ENCODE peak calls at places on chromosomes 4 and X, in five cellular contexts. J is HTR-8/SVneo, O is mesendoderm, W is T follicular helper cell, D is heart left ventricle. I is an unnamed sample.

GRCh38 chr4:184845367-184846011 is 19.7 kb upstream of the ACSL1 start:
- DNase-seq in W (no peak), J (peak), O (no peak), D (no peak), I (no peak)

GRCh38 chrX:39440734-39441305 is 639.6 kb downstream of the MID1IP1 start:
- DNase-seq in W (no peak), J (no peak), D (no peak), O (peak), I (peak)

GRCh38 chr4:139242511-139243051 is 37.4 kb downstream of the MGARP start:
- DNase-seq in W (no peak), J (peak), D (no peak), O (no peak), I (no peak)

GRCh38 chr4:120525106-120525505 is 397.4 kb downstream of the PRDM5 start:
- DNase-seq in W (no peak), J (no peak), D (no peak), O (no peak), I (no peak)

GRCh38 chrX:14920196-14920595 is 47.0 kb downstream of the MOSPD2 start:
- DNase-seq in D (no peak), O (no peak), J (no peak), W (no peak), I (no peak)

GRCh38 chr4:55435136-55435535 is 39.4 kb downstream of the TMEM165 start:
- DNase-seq in W (no peak), O (peak), D (no peak), J (no peak), I (no peak)

GRCh38 chr4:95531141-95531540 is 17.6 kb downstream of the UNC5C start:
- DNase-seq in J (no peak), D (no peak), O (no peak), W (no peak), I (no peak)

GRCh38 chr4:82718067-82718935 is 80.3 kb downstream of the SCD5 start:
- DNase-seq in W (no peak), D (peak), J (no peak), O (no peak), I (peak)

GRCh38 chrX:29535212-29536162 is 679.9 kb upstream of the MAGEB2 start:
- DNase-seq in O (peak), D (no peak), J (peak), W (no peak), I (no peak)

GRCh38 chrX:65697915-65698796 is 30.7 kb downstream of the MSN start:
- DNase-seq in D (peak), J (no peak), O (peak), W (peak), I (no peak)

GRCh38 chr4:2761035-2761923 is 5.1 kb upstream of the TNIP2 start:
- DNase-seq in W (no peak), D (no peak), O (peak), J (no peak), I (peak)

GRCh38 chr4:3760346-3760745 is 5.8 kb upstream of the ADRA2C start:
- DNase-seq in W (no peak), J (no peak), D (no peak), O (no peak), I (no peak)

GRCh38 chrX:65677954-65678469 is 10.6 kb downstream of the MSN start:
- DNase-seq in D (no peak), J (no peak), W (no peak), O (no peak), I (peak)

GRCh38 chrX:69555396-69556023 is 51.4 kb downstream of the NALF2 start:
- DNase-seq in J (no peak), W (no peak), O (peak), D (peak), I (no peak)

GRCh38 chr4:94757192-94758140 is at the start of gene BMPR1B:
- DNase-seq in O (peak), W (no peak), J (peak), D (no peak), I (no peak)

GRCh38 chr4:186472948-186473347 is 82.4 kb downstream of the MTNR1A start:
- DNase-seq in O (peak), W (no peak), D (no peak), J (peak), I (no peak)

GRCh38 chrX:15564981-15565579 is 35.7 kb downstream of the ACE2 start:
- DNase-seq in W (no peak), J (peak), D (peak), O (peak), I (peak)

GRCh38 chrX:1103360-1103759 is 109.1 kb downstream of the CRLF2 start:
- DNase-seq in O (no peak), D (no peak), J (no peak), W (no peak), I (no peak)

GRCh38 chrX:18885317-18886004 is 98.5 kb downstream of the PHKA2 start:
- DNase-seq in J (no peak), O (peak), D (no peak), W (no peak), I (peak)

GRCh38 chr4:121353213-121353612 is 27.6 kb downstream of the QRFPR start:
- DNase-seq in D (no peak), J (no peak), W (no peak), O (no peak), I (no peak)

GRCh38 chr4:122003335-122003734 is 51.5 kb upstream of the TRPC3 start:
- DNase-seq in W (no peak), J (no peak), D (no peak), O (peak), I (no peak)

GRCh38 chr4:7433376-7434140 is 1.2 kb downstream of the PSAPL1 start:
- DNase-seq in D (no peak), J (no peak), O (no peak), W (no peak), I (no peak)

GRCh38 chr4:3221996-3222395 is 27.0 kb upstream of the MSANTD1 start:
- DNase-seq in J (no peak), D (no peak), W (no peak), O (no peak), I (no peak)

GRCh38 chrX:154349359-154349935 is 25.0 kb downstream of the FLNA start:
- DNase-seq in D (peak), J (no peak), W (no peak), O (no peak), I (peak)

GRCh38 chr4:7581477-7581876 is 146.7 kb upstream of the PSAPL1 start:
- DNase-seq in O (peak), D (no peak), J (peak), W (no peak), I (no peak)

GRCh38 chr4:144787365-144788263 is 141.7 kb downstream of the HHIP start:
- DNase-seq in O (peak), W (no peak), D (no peak), J (peak), I (no peak)

GRCh38 chr4:157221426-157221894 is 932 bp downstream of the GRIA2 start:
- DNase-seq in J (no peak), O (peak), D (no peak), W (no peak), I (no peak)

GRCh38 chrX:125005863-125006262 is 313.8 kb upstream of the TEX13C start:
- DNase-seq in O (no peak), D (no peak), J (no peak), W (no peak), I (peak)

GRCh38 chr4:55827582-55827981 is 8.0 kb downstream of the EXOC1L start:
- DNase-seq in J (no peak), D (no peak), W (no peak), O (no peak), I (no peak)

GRCh38 chrX:22652596-22652995 is 347.2 kb upstream of the DDX53 start:
- DNase-seq in J (peak), O (peak), W (no peak), D (no peak), I (no peak)

GRCh38 chrX:112056886-112057285 is 25.7 kb downstream of the TRPC5 start:
- DNase-seq in W (no peak), D (no peak), J (no peak), O (no peak), I (no peak)

GRCh38 chr4:158051401-158052235 is 121.2 kb downstream of the GASK1B start:
- DNase-seq in D (peak), J (peak), O (no peak), W (no peak), I (peak)

GRCh38 chrX:119488749-119489148 is 20.5 kb downstream of the SLC25A5 start:
- DNase-seq in O (peak), D (peak), W (peak), J (peak), I (peak)

GRCh38 chr4:128635141-128635911 is 174.2 kb upstream of the JADE1 start:
- DNase-seq in W (no peak), J (no peak), D (peak), O (peak), I (no peak)

GRCh38 chr4:15855804-15856475 is 77.8 kb downstream of the CD38 start:
- DNase-seq in O (no peak), D (peak), J (no peak), W (no peak), I (peak)

GRCh38 chrX:110163488-110163887 is 154.4 kb downstream of the AMMECR1 start:
- DNase-seq in O (no peak), D (no peak), J (no peak), W (no peak), I (no peak)

GRCh38 chr4:102826105-102826889 is 1.1 kb downstream of the UBE2D3 start:
- DNase-seq in D (no peak), J (no peak), W (no peak), O (no peak), I (no peak)

I was measured in sigmoid colon.